ENCODE peak calls at places on chromosomes 6 and 20, in four cellular contexts. S, Z, N and Q are unnamed samples.
A peak's percentile ranks its signal among the peaks of the same experiment; 100 is the strongest.

GRCh38 chr6:112173401-112173800 is 81.0 kb downstream of the LAMA4 start:
- DNase-seq in S (no peak), Z (no peak), N (no peak), Q (no peak)

GRCh38 chr6:10759884-10760329 is 12.3 kb downstream of the TMEM14B start:
- DNase-seq in S (peak; percentile 63), Z (no peak), N (no peak), Q (peak; percentile 61)

GRCh38 chr20:48717095-48717958 is 110.5 kb downstream of the PREX1 start:
- DNase-seq in S (no peak), Z (no peak), N (no peak), Q (no peak)

GRCh38 chr20:33663161-33664084 is 1.3 kb downstream of the C20orf144 start:
- DNase-seq in S (no peak), Z (no peak), N (peak; percentile 77), Q (peak; percentile 73)

GRCh38 chr6:130724089-130724488 is 103.1 kb upstream of the SMLR1 start:
- DNase-seq in S (no peak), Z (no peak), N (no peak), Q (no peak)

GRCh38 chr6:88868559-88868860 is 94.9 kb downstream of the RNGTT start:
- DNase-seq in S (no peak), Z (no peak), N (no peak), Q (no peak)

GRCh38 chr20:38033330-38034107 is at the start of the genes RPRD1B and TTI1:
- DNase-seq in S (peak; percentile 80), Z (peak; percentile 93), N (peak; percentile 88), Q (peak; percentile 92)

GRCh38 chr6:135675862-135676261 is 175.6 kb upstream of the PDE7B start:
- DNase-seq in S (peak; percentile 60), Z (no peak), N (no peak), Q (peak; percentile 56)

GRCh38 chr6:56613247-56613851 is 29.3 kb downstream of the DST start:
- DNase-seq in S (no peak), Z (no peak), N (no peak), Q (no peak)

GRCh38 chr20:8780926-8781325 is 288.0 kb upstream of the PLCB4 start:
- DNase-seq in S (no peak), Z (no peak), N (no peak), Q (no peak)

GRCh38 chr6:108541843-108542795 is 18.6 kb upstream of the FOXO3 start:
- DNase-seq in S (peak; percentile 61), Z (no peak), N (peak; percentile 71), Q (peak; percentile 73)

GRCh38 chr6:73073238-73073637 is 152.1 kb downstream of the KHDC1L start:
- DNase-seq in S (no peak), Z (no peak), N (no peak), Q (no peak)

GRCh38 chr6:7264041-7264440 is 49.0 kb downstream of the SSR1 start:
- DNase-seq in S (no peak), Z (no peak), N (peak; percentile 24), Q (no peak)

GRCh38 chr6:109611502-109611901 is 79.5 kb downstream of the AK9 start:
- DNase-seq in S (no peak), Z (no peak), N (no peak), Q (no peak)

GRCh38 chr6:25331085-25331685 is 52.0 kb downstream of the CARMIL1 start:
- DNase-seq in S (no peak), Z (no peak), N (no peak), Q (no peak)

GRCh38 chr6:128841518-128841917 is 41.4 kb upstream of the LAMA2 start:
- DNase-seq in S (no peak), Z (no peak), N (no peak), Q (no peak)

GRCh38 chr6:106963544-106963943 is 11.0 kb downstream of the CD24 start:
- DNase-seq in S (no peak), Z (no peak), N (no peak), Q (no peak)

GRCh38 chr6:111105578-111105977 is 18.3 kb downstream of the SLC16A10 start:
- DNase-seq in S (no peak), Z (no peak), N (no peak), Q (no peak)

GRCh38 chr20:23246682-23247664 is 103.6 kb upstream of the NXT1 start:
- DNase-seq in S (no peak), Z (peak; percentile 82), N (no peak), Q (no peak)

GRCh38 chr20:10603971-10604864 is 69.6 kb downstream of the JAG1 start:
- DNase-seq in S (peak; percentile 89), Z (peak; percentile 90), N (no peak), Q (peak; percentile 92)

GRCh38 chr6:111770263-111771083 is 102.8 kb downstream of the FYN start:
- DNase-seq in S (no peak), Z (no peak), N (no peak), Q (no peak)

GRCh38 chr6:167761794-167762258 is 64.9 kb upstream of the AFDN start:
- DNase-seq in S (no peak), Z (no peak), N (no peak), Q (no peak)

GRCh38 chr6:135212020-135212806 is 31.1 kb downstream of the MYB start:
- DNase-seq in S (no peak), Z (no peak), N (no peak), Q (peak; percentile 65)

GRCh38 chr20:48574383-48574782 is 253.4 kb downstream of the PREX1 start:
- DNase-seq in S (no peak), Z (no peak), N (no peak), Q (peak; percentile 1)

GRCh38 chr6:169883316-169883715 is 131.9 kb downstream of the ERMARD start:
- DNase-seq in S (no peak), Z (peak; percentile 36), N (no peak), Q (no peak)

GRCh38 chr20:58546756-58547526 is 31.7 kb upstream of the APCDD1L start:
- DNase-seq in S (no peak), Z (no peak), N (no peak), Q (no peak)

GRCh38 chr20:57397693-57398108 is 6.5 kb downstream of the RBM38 start:
- DNase-seq in S (no peak), Z (no peak), N (no peak), Q (no peak)

GRCh38 chr20:53900380-53900999 is 169.9 kb downstream of the BCAS1 start:
- DNase-seq in S (peak; percentile 66), Z (no peak), N (no peak), Q (peak; percentile 95)

GRCh38 chr6:1901556-1901955 is 291.8 kb downstream of the FOXC1 start:
- DNase-seq in S (peak; percentile 78), Z (no peak), N (no peak), Q (peak; percentile 90)

GRCh38 chr6:56683882-56684281 is 41.2 kb upstream of the DST start:
- DNase-seq in S (peak; percentile 76), Z (peak; percentile 79), N (no peak), Q (peak; percentile 95)

GRCh38 chr6:36682328-36683144 is 4.0 kb downstream of the CDKN1A start:
- DNase-seq in S (no peak), Z (no peak), N (no peak), Q (peak; percentile 43)

GRCh38 chr6:71034578-71034977 is 77.7 kb upstream of the B3GAT2 start:
- DNase-seq in S (no peak), Z (no peak), N (no peak), Q (peak; percentile 44)

GRCh38 chr6:11288065-11288464 is 55.6 kb upstream of the NEDD9 start:
- DNase-seq in S (no peak), Z (no peak), N (no peak), Q (no peak)

GRCh38 chr6:101294676-101295075 is 98.8 kb upstream of the GRIK2 start:
- DNase-seq in S (peak; percentile 52), Z (no peak), N (no peak), Q (no peak)

GRCh38 chr20:33373735-33374605 is 27.3 kb downstream of the CDK5RAP1 start:
- DNase-seq in S (peak; percentile 28), Z (no peak), N (no peak), Q (peak; percentile 97)

GRCh38 chr20:35699914-35700624 is 864 bp downstream of the ROMO1 start:
- DNase-seq in S (no peak), Z (no peak), N (no peak), Q (no peak)

GRCh38 chr20:35697696-35698297 is 1.4 kb downstream of the NFS1 start:
- DNase-seq in S (no peak), Z (no peak), N (no peak), Q (no peak)

GRCh38 chr20:35699127-35699913 is at the start of the genes NFS1 and ROMO1:
- DNase-seq in S (peak; percentile 61), Z (peak; percentile 91), N (peak; percentile 89), Q (peak; percentile 91)

GRCh38 chr20:35700625-35701148 is 1.5 kb downstream of the ROMO1 start:
- DNase-seq in S (no peak), Z (no peak), N (no peak), Q (no peak)

DNA sequence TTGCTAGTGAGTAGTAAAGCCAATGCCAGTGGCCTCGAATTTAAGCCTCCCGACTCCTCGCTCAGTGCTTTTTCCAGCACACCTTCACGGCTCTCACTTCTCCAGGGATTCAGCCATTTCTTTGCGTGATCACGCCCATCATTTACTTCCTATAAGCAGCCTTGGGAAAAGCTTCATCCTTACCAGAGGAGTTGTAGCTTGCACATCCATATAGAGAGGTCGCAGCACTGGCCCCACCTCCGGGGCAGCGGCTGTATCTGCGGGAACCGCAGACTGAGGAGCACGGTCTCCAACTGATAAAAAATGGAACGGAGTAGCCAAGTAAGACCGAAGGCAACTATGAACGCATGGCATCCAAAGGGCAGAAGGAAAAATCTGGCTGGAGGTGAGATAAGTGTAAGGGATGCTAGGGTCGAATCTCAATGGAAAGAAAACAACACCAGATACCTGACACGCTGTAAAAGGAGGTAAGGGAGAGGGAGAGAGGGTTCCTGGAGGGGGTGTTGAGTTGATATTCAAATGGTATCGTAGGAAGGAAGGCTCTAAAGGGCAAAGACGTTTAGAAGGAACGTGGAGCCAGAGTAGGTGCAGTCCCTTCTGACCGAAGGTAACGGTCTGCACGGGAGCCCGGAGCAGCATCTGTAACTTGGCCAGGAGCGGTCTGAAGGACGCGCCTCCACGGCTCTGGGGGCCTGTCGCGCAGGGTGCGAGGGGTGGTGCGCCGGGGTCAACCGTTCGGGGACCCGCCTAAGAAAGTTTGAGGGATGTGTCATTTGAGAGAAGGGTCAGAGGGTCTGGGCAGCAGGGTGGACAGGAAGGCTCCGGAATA is 640 bp downstream of the NFS1 start:
- DNase-seq in S (no peak), Z (no peak), N (no peak), Q (peak; percentile 45)
- H3K27ac ChIP-seq in S (peak overlapping the region; percentile 61), Z (peak overlapping the region; percentile 93), N (peak overlapping the region; percentile 78), Q (no peak overlapping the region)

DNA sequence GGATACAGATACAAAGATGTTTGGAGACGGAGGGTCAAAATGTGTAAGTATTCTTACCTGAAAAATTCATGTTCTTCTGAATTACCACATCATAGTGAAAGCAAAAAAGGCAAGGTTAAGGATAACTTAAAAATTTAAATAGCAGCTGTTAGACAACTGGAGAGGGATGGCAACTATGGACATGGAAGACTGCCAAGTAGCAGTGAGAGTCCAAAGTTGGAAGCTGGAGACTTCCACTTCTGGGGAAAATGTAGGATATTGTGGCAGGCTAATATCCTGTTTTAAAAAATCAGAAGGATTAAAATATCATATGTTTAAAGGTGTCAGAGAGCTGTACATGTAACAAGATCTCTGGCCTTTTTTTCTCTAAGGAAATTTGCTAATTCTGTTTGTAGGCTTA is 29.8 kb downstream of the SYCP2 start:
- DNase-seq in S (no peak), Z (no peak), N (no peak), Q (no peak)
- H3K27ac ChIP-seq in S (no peak overlapping the region), Z (no peak overlapping the region), N (no peak overlapping the region), Q (no peak overlapping the region)

GRCh38 chr6:16206595-16207037 is 31.8 kb upstream of the GMPR start:
- DNase-seq in S (peak; percentile 90), Z (peak; percentile 81), N (peak; percentile 48), Q (peak; percentile 90)
- H3K27ac ChIP-seq in S (peak overlapping the region; percentile 52), Z (peak overlapping the region; percentile 79), N (no peak overlapping the region), Q (peak overlapping the region; percentile 94)

GRCh38 chr20:6689339-6689973 is 78.0 kb upstream of the BMP2 start:
- DNase-seq in S (no peak), Z (no peak), N (no peak), Q (no peak)
- H3K27ac ChIP-seq in S (no peak overlapping the region), Z (no peak overlapping the region), N (no peak overlapping the region), Q (no peak overlapping the region)